ENCODE peak calls at places on chromosomes 6 and 20, in six cellular contexts. One of them, this sample, is unnamed.

GRCh38 chr6:134621858-134622257 is 303.9 kb upstream of the SGK1 start:
- DNase-seq in effector memory CD8-positive, alpha-beta T cell: no peak
- DNase-seq in foreskin fibroblast: peak; percentile 48
- DNase-seq in NCI-H1092 treated with DMSO at 0.1 percent for 48 hours: no peak
- DNase-seq in stimulated activated naive CD4-positive, alpha-beta T cell treated with Interleukin-2 at 50 U/mL for 16 hours: no peak
- DNase-seq in stimulated activated CD4-positive, alpha-beta T cell treated with anti-CD3 and anti-CD28 coated beads, Interleukin-4, amount 100 ng/mL, for 24 hours: no peak
- DNase-seq in this sample: no peak

GRCh38 chr6:13012271-13012670 is 295.7 kb downstream of the PHACTR1 start:
- DNase-seq in effector memory CD8-positive, alpha-beta T cell: no peak
- DNase-seq in foreskin fibroblast: no peak
- DNase-seq in NCI-H1092 treated with DMSO at 0.1 percent for 48 hours: no peak
- DNase-seq in stimulated activated naive CD4-positive, alpha-beta T cell treated with Interleukin-2 at 50 U/mL for 16 hours: no peak
- DNase-seq in stimulated activated CD4-positive, alpha-beta T cell treated with anti-CD3 and anti-CD28 coated beads, Interleukin-4, amount 100 ng/mL, for 24 hours: no peak
- DNase-seq in this sample: no peak

GRCh38 chr6:3806169-3806922 is 42.8 kb upstream of the FAM50B start:
- DNase-seq in effector memory CD8-positive, alpha-beta T cell: no peak
- DNase-seq in foreskin fibroblast: no peak
- DNase-seq in NCI-H1092 treated with DMSO at 0.1 percent for 48 hours: no peak
- DNase-seq in stimulated activated naive CD4-positive, alpha-beta T cell treated with Interleukin-2 at 50 U/mL for 16 hours: no peak
- DNase-seq in stimulated activated CD4-positive, alpha-beta T cell treated with anti-CD3 and anti-CD28 coated beads, Interleukin-4, amount 100 ng/mL, for 24 hours: no peak
- DNase-seq in this sample: no peak

GRCh38 chr6:116220172-116220571 is 33.7 kb downstream of the TSPYL4 start:
- DNase-seq in effector memory CD8-positive, alpha-beta T cell: no peak
- DNase-seq in foreskin fibroblast: peak; percentile 42
- DNase-seq in NCI-H1092 treated with DMSO at 0.1 percent for 48 hours: peak; percentile 1
- DNase-seq in stimulated activated naive CD4-positive, alpha-beta T cell treated with Interleukin-2 at 50 U/mL for 16 hours: no peak
- DNase-seq in stimulated activated CD4-positive, alpha-beta T cell treated with anti-CD3 and anti-CD28 coated beads, Interleukin-4, amount 100 ng/mL, for 24 hours: no peak
- DNase-seq in this sample: no peak

GRCh38 chr6:122726649-122727048 is 52.9 kb upstream of the FABP7 start:
- DNase-seq in effector memory CD8-positive, alpha-beta T cell: no peak
- DNase-seq in foreskin fibroblast: peak; percentile 40
- DNase-seq in NCI-H1092 treated with DMSO at 0.1 percent for 48 hours: peak; percentile 21
- DNase-seq in stimulated activated naive CD4-positive, alpha-beta T cell treated with Interleukin-2 at 50 U/mL for 16 hours: no peak
- DNase-seq in stimulated activated CD4-positive, alpha-beta T cell treated with anti-CD3 and anti-CD28 coated beads, Interleukin-4, amount 100 ng/mL, for 24 hours: no peak
- DNase-seq in this sample: no peak

GRCh38 chr6:159077123-159077522 is 32.3 kb upstream of the TAGAP start:
- DNase-seq in effector memory CD8-positive, alpha-beta T cell: no peak
- DNase-seq in foreskin fibroblast: no peak
- DNase-seq in NCI-H1092 treated with DMSO at 0.1 percent for 48 hours: no peak
- DNase-seq in stimulated activated naive CD4-positive, alpha-beta T cell treated with Interleukin-2 at 50 U/mL for 16 hours: peak; percentile 44
- DNase-seq in stimulated activated CD4-positive, alpha-beta T cell treated with anti-CD3 and anti-CD28 coated beads, Interleukin-4, amount 100 ng/mL, for 24 hours: peak; percentile 55
- DNase-seq in this sample: no peak

GRCh38 chr6:80548496-80548895 is 442.0 kb downstream of the BCKDHB start:
- DNase-seq in effector memory CD8-positive, alpha-beta T cell: no peak
- DNase-seq in foreskin fibroblast: peak; percentile 89
- DNase-seq in NCI-H1092 treated with DMSO at 0.1 percent for 48 hours: no peak
- DNase-seq in stimulated activated naive CD4-positive, alpha-beta T cell treated with Interleukin-2 at 50 U/mL for 16 hours: no peak
- DNase-seq in stimulated activated CD4-positive, alpha-beta T cell treated with anti-CD3 and anti-CD28 coated beads, Interleukin-4, amount 100 ng/mL, for 24 hours: no peak
- DNase-seq in this sample: no peak

GRCh38 chr20:13141541-13141940 is 79.5 kb upstream of the ISM1 start:
- DNase-seq in effector memory CD8-positive, alpha-beta T cell: no peak
- DNase-seq in foreskin fibroblast: peak; percentile 78
- DNase-seq in NCI-H1092 treated with DMSO at 0.1 percent for 48 hours: peak; percentile 15
- DNase-seq in stimulated activated naive CD4-positive, alpha-beta T cell treated with Interleukin-2 at 50 U/mL for 16 hours: no peak
- DNase-seq in stimulated activated CD4-positive, alpha-beta T cell treated with anti-CD3 and anti-CD28 coated beads, Interleukin-4, amount 100 ng/mL, for 24 hours: no peak
- DNase-seq in this sample: no peak

GRCh38 chr20:47677314-47678129 is 107.8 kb downstream of the SULF2 start:
- DNase-seq in effector memory CD8-positive, alpha-beta T cell: peak; percentile 30
- DNase-seq in foreskin fibroblast: peak; percentile 46
- DNase-seq in NCI-H1092 treated with DMSO at 0.1 percent for 48 hours: peak; percentile 56
- DNase-seq in stimulated activated naive CD4-positive, alpha-beta T cell treated with Interleukin-2 at 50 U/mL for 16 hours: peak; percentile 54
- DNase-seq in stimulated activated CD4-positive, alpha-beta T cell treated with anti-CD3 and anti-CD28 coated beads, Interleukin-4, amount 100 ng/mL, for 24 hours: peak; percentile 69
- DNase-seq in this sample: peak; percentile 51

GRCh38 chr20:8627386-8628030 is 441.4 kb upstream of the PLCB4 start:
- DNase-seq in effector memory CD8-positive, alpha-beta T cell: no peak
- DNase-seq in foreskin fibroblast: peak; percentile 6
- DNase-seq in NCI-H1092 treated with DMSO at 0.1 percent for 48 hours: no peak
- DNase-seq in stimulated activated naive CD4-positive, alpha-beta T cell treated with Interleukin-2 at 50 U/mL for 16 hours: no peak
- DNase-seq in stimulated activated CD4-positive, alpha-beta T cell treated with anti-CD3 and anti-CD28 coated beads, Interleukin-4, amount 100 ng/mL, for 24 hours: no peak
- DNase-seq in this sample: no peak

GRCh38 chr6:167682546-167683027 is 144.1 kb upstream of the AFDN start:
- DNase-seq in effector memory CD8-positive, alpha-beta T cell: no peak
- DNase-seq in foreskin fibroblast: no peak
- DNase-seq in NCI-H1092 treated with DMSO at 0.1 percent for 48 hours: no peak
- DNase-seq in stimulated activated naive CD4-positive, alpha-beta T cell treated with Interleukin-2 at 50 U/mL for 16 hours: no peak
- DNase-seq in stimulated activated CD4-positive, alpha-beta T cell treated with anti-CD3 and anti-CD28 coated beads, Interleukin-4, amount 100 ng/mL, for 24 hours: no peak
- DNase-seq in this sample: no peak

GRCh38 chr6:106098383-106099234 is 12.5 kb downstream of the PRDM1 start:
- DNase-seq in effector memory CD8-positive, alpha-beta T cell: peak; percentile 74
- DNase-seq in foreskin fibroblast: peak; percentile 76
- DNase-seq in NCI-H1092 treated with DMSO at 0.1 percent for 48 hours: no peak
- DNase-seq in stimulated activated naive CD4-positive, alpha-beta T cell treated with Interleukin-2 at 50 U/mL for 16 hours: peak; percentile 87
- DNase-seq in stimulated activated CD4-positive, alpha-beta T cell treated with anti-CD3 and anti-CD28 coated beads, Interleukin-4, amount 100 ng/mL, for 24 hours: peak; percentile 88
- DNase-seq in this sample: peak; percentile 24

GRCh38 chr6:90025418-90026089 is 131.3 kb downstream of the GJA10 start:
- DNase-seq in effector memory CD8-positive, alpha-beta T cell: no peak
- DNase-seq in foreskin fibroblast: peak; percentile 94
- DNase-seq in NCI-H1092 treated with DMSO at 0.1 percent for 48 hours: no peak
- DNase-seq in stimulated activated naive CD4-positive, alpha-beta T cell treated with Interleukin-2 at 50 U/mL for 16 hours: peak; percentile 53
- DNase-seq in stimulated activated CD4-positive, alpha-beta T cell treated with anti-CD3 and anti-CD28 coated beads, Interleukin-4, amount 100 ng/mL, for 24 hours: peak; percentile 77
- DNase-seq in this sample: peak; percentile 56

GRCh38 chr20:5073154-5074049 is 46.4 kb downstream of the PCNA start:
- DNase-seq in effector memory CD8-positive, alpha-beta T cell: no peak
- DNase-seq in foreskin fibroblast: peak; percentile 89
- DNase-seq in NCI-H1092 treated with DMSO at 0.1 percent for 48 hours: no peak
- DNase-seq in stimulated activated naive CD4-positive, alpha-beta T cell treated with Interleukin-2 at 50 U/mL for 16 hours: no peak
- DNase-seq in stimulated activated CD4-positive, alpha-beta T cell treated with anti-CD3 and anti-CD28 coated beads, Interleukin-4, amount 100 ng/mL, for 24 hours: no peak
- DNase-seq in this sample: peak; percentile 7

GRCh38 chr6:81981812-81982211 is 229.3 kb upstream of the TENT5A start:
- DNase-seq in effector memory CD8-positive, alpha-beta T cell: no peak
- DNase-seq in foreskin fibroblast: peak; percentile 84
- DNase-seq in NCI-H1092 treated with DMSO at 0.1 percent for 48 hours: no peak
- DNase-seq in stimulated activated naive CD4-positive, alpha-beta T cell treated with Interleukin-2 at 50 U/mL for 16 hours: no peak
- DNase-seq in stimulated activated CD4-positive, alpha-beta T cell treated with anti-CD3 and anti-CD28 coated beads, Interleukin-4, amount 100 ng/mL, for 24 hours: no peak
- DNase-seq in this sample: no peak

GRCh38 chr6:145247677-145248419 is 487.5 kb downstream of the EPM2A start:
- DNase-seq in effector memory CD8-positive, alpha-beta T cell: no peak
- DNase-seq in foreskin fibroblast: peak; percentile 91
- DNase-seq in NCI-H1092 treated with DMSO at 0.1 percent for 48 hours: no peak
- DNase-seq in stimulated activated naive CD4-positive, alpha-beta T cell treated with Interleukin-2 at 50 U/mL for 16 hours: no peak
- DNase-seq in stimulated activated CD4-positive, alpha-beta T cell treated with anti-CD3 and anti-CD28 coated beads, Interleukin-4, amount 100 ng/mL, for 24 hours: no peak
- DNase-seq in this sample: no peak

GRCh38 chr20:31948008-31948407 is 3.8 kb downstream of the PDRG1 start:
- DNase-seq in effector memory CD8-positive, alpha-beta T cell: no peak
- DNase-seq in foreskin fibroblast: no peak
- DNase-seq in NCI-H1092 treated with DMSO at 0.1 percent for 48 hours: no peak
- DNase-seq in stimulated activated naive CD4-positive, alpha-beta T cell treated with Interleukin-2 at 50 U/mL for 16 hours: no peak
- DNase-seq in stimulated activated CD4-positive, alpha-beta T cell treated with anti-CD3 and anti-CD28 coated beads, Interleukin-4, amount 100 ng/mL, for 24 hours: no peak
- DNase-seq in this sample: no peak

GRCh38 chr20:46772901-46773300 is 63.5 kb downstream of the SLC2A10 start:
- DNase-seq in effector memory CD8-positive, alpha-beta T cell: no peak
- DNase-seq in foreskin fibroblast: no peak
- DNase-seq in NCI-H1092 treated with DMSO at 0.1 percent for 48 hours: no peak
- DNase-seq in stimulated activated naive CD4-positive, alpha-beta T cell treated with Interleukin-2 at 50 U/mL for 16 hours: no peak
- DNase-seq in stimulated activated CD4-positive, alpha-beta T cell treated with anti-CD3 and anti-CD28 coated beads, Interleukin-4, amount 100 ng/mL, for 24 hours: no peak
- DNase-seq in this sample: no peak

GRCh38 chr6:14706378-14706929 is 539.4 kb upstream of the JARID2 start:
- DNase-seq in effector memory CD8-positive, alpha-beta T cell: no peak
- DNase-seq in foreskin fibroblast: peak; percentile 99
- DNase-seq in NCI-H1092 treated with DMSO at 0.1 percent for 48 hours: no peak
- DNase-seq in stimulated activated naive CD4-positive, alpha-beta T cell treated with Interleukin-2 at 50 U/mL for 16 hours: peak; percentile 79
- DNase-seq in stimulated activated CD4-positive, alpha-beta T cell treated with anti-CD3 and anti-CD28 coated beads, Interleukin-4, amount 100 ng/mL, for 24 hours: peak; percentile 85
- DNase-seq in this sample: no peak

GRCh38 chr6:106102967-106103727 is 17.0 kb downstream of the PRDM1 start:
- DNase-seq in effector memory CD8-positive, alpha-beta T cell: no peak
- DNase-seq in foreskin fibroblast: no peak
- DNase-seq in NCI-H1092 treated with DMSO at 0.1 percent for 48 hours: no peak
- DNase-seq in stimulated activated naive CD4-positive, alpha-beta T cell treated with Interleukin-2 at 50 U/mL for 16 hours: no peak
- DNase-seq in stimulated activated CD4-positive, alpha-beta T cell treated with anti-CD3 and anti-CD28 coated beads, Interleukin-4, amount 100 ng/mL, for 24 hours: no peak
- DNase-seq in this sample: no peak

GRCh38 chr20:37622728-37623127 is 71.1 kb upstream of the CTNNBL1 start:
- DNase-seq in effector memory CD8-positive, alpha-beta T cell: no peak
- DNase-seq in foreskin fibroblast: no peak
- DNase-seq in NCI-H1092 treated with DMSO at 0.1 percent for 48 hours: no peak
- DNase-seq in stimulated activated naive CD4-positive, alpha-beta T cell treated with Interleukin-2 at 50 U/mL for 16 hours: no peak
- DNase-seq in stimulated activated CD4-positive, alpha-beta T cell treated with anti-CD3 and anti-CD28 coated beads, Interleukin-4, amount 100 ng/mL, for 24 hours: no peak
- DNase-seq in this sample: no peak

GRCh38 chr6:2766767-2767314 is 1.6 kb downstream of the WRNIP1 start:
- DNase-seq in effector memory CD8-positive, alpha-beta T cell: no peak
- DNase-seq in foreskin fibroblast: peak; percentile 43
- DNase-seq in NCI-H1092 treated with DMSO at 0.1 percent for 48 hours: no peak
- DNase-seq in stimulated activated naive CD4-positive, alpha-beta T cell treated with Interleukin-2 at 50 U/mL for 16 hours: no peak
- DNase-seq in stimulated activated CD4-positive, alpha-beta T cell treated with anti-CD3 and anti-CD28 coated beads, Interleukin-4, amount 100 ng/mL, for 24 hours: no peak
- DNase-seq in this sample: no peak

GRCh38 chr6:31441368-31442267 is 38.2 kb downstream of the MICA start:
- DNase-seq in effector memory CD8-positive, alpha-beta T cell: peak; percentile 78
- DNase-seq in foreskin fibroblast: peak; percentile 84
- DNase-seq in NCI-H1092 treated with DMSO at 0.1 percent for 48 hours: no peak
- DNase-seq in stimulated activated naive CD4-positive, alpha-beta T cell treated with Interleukin-2 at 50 U/mL for 16 hours: no peak
- DNase-seq in stimulated activated CD4-positive, alpha-beta T cell treated with anti-CD3 and anti-CD28 coated beads, Interleukin-4, amount 100 ng/mL, for 24 hours: no peak
- DNase-seq in this sample: no peak

GRCh38 chr20:62590301-62591121 is 51.8 kb upstream of the SLCO4A1 start:
- DNase-seq in effector memory CD8-positive, alpha-beta T cell: no peak
- DNase-seq in foreskin fibroblast: peak; percentile 74
- DNase-seq in NCI-H1092 treated with DMSO at 0.1 percent for 48 hours: no peak
- DNase-seq in stimulated activated naive CD4-positive, alpha-beta T cell treated with Interleukin-2 at 50 U/mL for 16 hours: no peak
- DNase-seq in stimulated activated CD4-positive, alpha-beta T cell treated with anti-CD3 and anti-CD28 coated beads, Interleukin-4, amount 100 ng/mL, for 24 hours: no peak
- DNase-seq in this sample: no peak

GRCh38 chr6:28335564-28336283 is at the start of gene ZSCAN31:
- DNase-seq in effector memory CD8-positive, alpha-beta T cell: peak; percentile 74
- DNase-seq in foreskin fibroblast: peak; percentile 98
- DNase-seq in NCI-H1092 treated with DMSO at 0.1 percent for 48 hours: peak; percentile 32
- DNase-seq in stimulated activated naive CD4-positive, alpha-beta T cell treated with Interleukin-2 at 50 U/mL for 16 hours: peak; percentile 76
- DNase-seq in stimulated activated CD4-positive, alpha-beta T cell treated with anti-CD3 and anti-CD28 coated beads, Interleukin-4, amount 100 ng/mL, for 24 hours: peak; percentile 84
- DNase-seq in this sample: peak; percentile 85

GRCh38 chr20:25525857-25526256 is 59.5 kb downstream of the NINL start:
- DNase-seq in effector memory CD8-positive, alpha-beta T cell: no peak
- DNase-seq in foreskin fibroblast: peak; percentile 96
- DNase-seq in NCI-H1092 treated with DMSO at 0.1 percent for 48 hours: no peak
- DNase-seq in stimulated activated naive CD4-positive, alpha-beta T cell treated with Interleukin-2 at 50 U/mL for 16 hours: no peak
- DNase-seq in stimulated activated CD4-positive, alpha-beta T cell treated with anti-CD3 and anti-CD28 coated beads, Interleukin-4, amount 100 ng/mL, for 24 hours: no peak
- DNase-seq in this sample: no peak

GRCh38 chr6:139883776-139884175 is 509.3 kb upstream of the CITED2 start:
- DNase-seq in effector memory CD8-positive, alpha-beta T cell: no peak
- DNase-seq in foreskin fibroblast: peak; percentile 53
- DNase-seq in NCI-H1092 treated with DMSO at 0.1 percent for 48 hours: no peak
- DNase-seq in stimulated activated naive CD4-positive, alpha-beta T cell treated with Interleukin-2 at 50 U/mL for 16 hours: no peak
- DNase-seq in stimulated activated CD4-positive, alpha-beta T cell treated with anti-CD3 and anti-CD28 coated beads, Interleukin-4, amount 100 ng/mL, for 24 hours: no peak
- DNase-seq in this sample: no peak

GRCh38 chr6:12941422-12941821 is 224.9 kb downstream of the PHACTR1 start:
- DNase-seq in effector memory CD8-positive, alpha-beta T cell: no peak
- DNase-seq in foreskin fibroblast: peak; percentile 63
- DNase-seq in NCI-H1092 treated with DMSO at 0.1 percent for 48 hours: no peak
- DNase-seq in stimulated activated naive CD4-positive, alpha-beta T cell treated with Interleukin-2 at 50 U/mL for 16 hours: no peak
- DNase-seq in stimulated activated CD4-positive, alpha-beta T cell treated with anti-CD3 and anti-CD28 coated beads, Interleukin-4, amount 100 ng/mL, for 24 hours: no peak
- DNase-seq in this sample: no peak